ENCODE peak calls at places on chromosomes 1 and 21, in four cellular contexts. One of them, this sample, is unnamed.

GRCh38 chr1:116425987-116426386 is 52.9 kb downstream of the ATP1A1 start:
- DNase-seq in NAMALWA: no peak
- DNase-seq in brain microvascular endothelial cell: no peak
- DNase-seq in lower leg skin: peak; percentile 37
- DNase-seq in this sample: no peak

GRCh38 chr1:226679853-226680516 is 59.1 kb downstream of the ITPKB start:
- DNase-seq in brain microvascular endothelial cell: peak; percentile 51
- DNase-seq in NAMALWA: peak; percentile 92
- DNase-seq in lower leg skin: peak; percentile 98
- DNase-seq in this sample: peak; percentile 81

GRCh38 chr1:176789571-176790090 is 326.7 kb downstream of the PAPPA2 start:
- DNase-seq in brain microvascular endothelial cell: no peak
- DNase-seq in NAMALWA: no peak
- DNase-seq in lower leg skin: no peak
- DNase-seq in this sample: no peak

GRCh38 chr1:174367892-174368291 is 79.9 kb upstream of the GPR52 start:
- DNase-seq in NAMALWA: no peak
- DNase-seq in brain microvascular endothelial cell: no peak
- DNase-seq in lower leg skin: no peak
- DNase-seq in this sample: no peak

GRCh38 chr1:243447342-243447741 is 191.5 kb downstream of the SDCCAG8 start:
- DNase-seq in brain microvascular endothelial cell: no peak
- DNase-seq in NAMALWA: no peak
- DNase-seq in lower leg skin: no peak
- DNase-seq in this sample: peak; percentile 29

GRCh38 chr1:145720556-145720877 is 1.2 kb downstream of the CD160 start:
- DNase-seq in brain microvascular endothelial cell: peak; percentile 56
- DNase-seq in NAMALWA: no peak
- DNase-seq in lower leg skin: no peak
- DNase-seq in this sample: no peak

GRCh38 chr1:180171691-180172090 is 17.0 kb downstream of the QSOX1 start:
- DNase-seq in brain microvascular endothelial cell: no peak
- DNase-seq in NAMALWA: no peak
- DNase-seq in lower leg skin: no peak
- DNase-seq in this sample: no peak

GRCh38 chr1:20087668-20088067 is 17.7 kb downstream of the PLA2G5 start:
- DNase-seq in brain microvascular endothelial cell: no peak
- DNase-seq in NAMALWA: peak; percentile 40
- DNase-seq in lower leg skin: no peak
- DNase-seq in this sample: no peak

GRCh38 chr1:217605390-217605789 is 25.5 kb downstream of the GPATCH2 start:
- DNase-seq in NAMALWA: no peak
- DNase-seq in brain microvascular endothelial cell: no peak
- DNase-seq in lower leg skin: no peak
- DNase-seq in this sample: no peak

GRCh38 chr1:108785264-108785663 is 38.8 kb downstream of the STXBP3 start:
- DNase-seq in brain microvascular endothelial cell: no peak
- DNase-seq in NAMALWA: no peak
- DNase-seq in lower leg skin: no peak
- DNase-seq in this sample: no peak

GRCh38 chr1:24635195-24635843 is 7.8 kb upstream of the SRRM1 start:
- DNase-seq in NAMALWA: peak; percentile 88
- DNase-seq in brain microvascular endothelial cell: peak; percentile 58
- DNase-seq in lower leg skin: no peak
- DNase-seq in this sample: no peak

GRCh38 chr1:116325922-116326321 is 47.1 kb upstream of the ATP1A1 start:
- DNase-seq in brain microvascular endothelial cell: no peak
- DNase-seq in NAMALWA: no peak
- DNase-seq in lower leg skin: no peak
- DNase-seq in this sample: peak; percentile 51

GRCh38 chr1:192973988-192974387 is 85.2 kb downstream of the UCHL5 start:
- DNase-seq in brain microvascular endothelial cell: no peak
- DNase-seq in lower leg skin: no peak
- DNase-seq in NAMALWA: no peak
- DNase-seq in this sample: no peak

GRCh38 chr1:78715181-78715661 is 65.6 kb downstream of the IFI44 start:
- DNase-seq in NAMALWA: no peak
- DNase-seq in brain microvascular endothelial cell: peak; percentile 66
- DNase-seq in lower leg skin: no peak
- DNase-seq in this sample: no peak

GRCh38 chr21:32256873-32257620 is 21.8 kb downstream of the MIS18A start:
- DNase-seq in lower leg skin: peak; percentile 95
- DNase-seq in NAMALWA: no peak
- DNase-seq in brain microvascular endothelial cell: peak; percentile 89
- DNase-seq in this sample: peak; percentile 50

GRCh38 chr1:31931241-31932225 is 6.6 kb downstream of the PTP4A2 start:
- DNase-seq in lower leg skin: no peak
- DNase-seq in NAMALWA: peak; percentile 44
- DNase-seq in brain microvascular endothelial cell: no peak
- DNase-seq in this sample: no peak

GRCh38 chr1:10046356-10047085 is 13.8 kb downstream of the UBE4B start:
- DNase-seq in lower leg skin: peak; percentile 75
- DNase-seq in brain microvascular endothelial cell: no peak
- DNase-seq in NAMALWA: no peak
- DNase-seq in this sample: peak; percentile 58

This sample was measured in gastrocnemius medialis.